ENCODE peak calls at places on chromosome 12, in five cellular contexts. A is HCT116, G is MM.1S, M is neural progenitor cell, R is PC-3. W is an unnamed sample.

GRCh38 chr12:116247377-116247776 is 30.1 kb downstream of the MED13L start:
- DNase-seq in A (no peak), G (no peak), M (no peak), R (no peak), W (no peak)

GRCh38 chr12:79514730-79515525 is 175.8 kb downstream of the PAWR start:
- DNase-seq in A (no peak), G (no peak), M (no peak), R (no peak), W (no peak)

GRCh38 chr12:3148366-3149000 is 71.3 kb downstream of the TSPAN9 start:
- DNase-seq in A (no peak), G (no peak), M (no peak), R (no peak), W (no peak)

GRCh38 chr12:115771065-115771464 is 506.4 kb downstream of the MED13L start:
- DNase-seq in A (peak; percentile 13), G (no peak), M (peak; percentile 44), R (peak; percentile 47), W (no peak)

GRCh38 chr12:5796171-5797091 is 148.6 kb downstream of the ANO2 start:
- DNase-seq in A (no peak), G (no peak), M (peak; percentile 83), R (peak; percentile 22), W (peak; percentile 30)

GRCh38 chr12:60191676-60192359 is 596.0 kb downstream of the SLC16A7 start:
- DNase-seq in A (no peak), G (no peak), M (no peak), R (peak; percentile 55), W (no peak)

GRCh38 chr12:9163392-9163791 is 44.8 kb downstream of the PZP start:
- DNase-seq in A (no peak), G (no peak), M (no peak), R (no peak), W (no peak)

GRCh38 chr12:11651785-11652184 is 2.3 kb downstream of the ETV6 start:
- DNase-seq in A (no peak), G (no peak), M (no peak), R (peak; percentile 18), W (peak; percentile 39)

GRCh38 chr12:26741828-26742227 is 91.2 kb downstream of the ITPR2 start:
- DNase-seq in A (no peak), G (no peak), M (no peak), R (no peak), W (no peak)

GRCh38 chr12:62562892-62563291 is 96.3 kb downstream of the MON2 start:
- DNase-seq in A (no peak), G (no peak), M (no peak), R (no peak), W (no peak)

GRCh38 chr12:126617312-126617711 is 1552.1 kb downstream of the AACS start:
- DNase-seq in A (no peak), G (peak; percentile 7), M (peak; percentile 39), R (peak; percentile 53), W (no peak)

GRCh38 chr12:104809706-104810385 is 148.2 kb downstream of the SLC41A2 start:
- DNase-seq in A (no peak), G (no peak), M (no peak), R (no peak), W (peak; percentile 45)

GRCh38 chr12:12924169-12924568 is 27.8 kb downstream of the GPRC5D start:
- DNase-seq in A (no peak), G (no peak), M (no peak), R (no peak), W (no peak)

GRCh38 chr12:12922978-12923377 is 29.0 kb downstream of the GPRC5D start:
- DNase-seq in A (no peak), G (no peak), M (no peak), R (no peak), W (no peak)

GRCh38 chr12:12926571-12927071 is 25.3 kb downstream of the GPRC5D start:
- DNase-seq in A (no peak), G (no peak), M (no peak), R (no peak), W (no peak)

GRCh38 chr12:12927211-12928079 is 24.5 kb downstream of the GPRC5D start:
- DNase-seq in A (peak; percentile 90), G (no peak), M (no peak), R (no peak), W (no peak)

DNA sequence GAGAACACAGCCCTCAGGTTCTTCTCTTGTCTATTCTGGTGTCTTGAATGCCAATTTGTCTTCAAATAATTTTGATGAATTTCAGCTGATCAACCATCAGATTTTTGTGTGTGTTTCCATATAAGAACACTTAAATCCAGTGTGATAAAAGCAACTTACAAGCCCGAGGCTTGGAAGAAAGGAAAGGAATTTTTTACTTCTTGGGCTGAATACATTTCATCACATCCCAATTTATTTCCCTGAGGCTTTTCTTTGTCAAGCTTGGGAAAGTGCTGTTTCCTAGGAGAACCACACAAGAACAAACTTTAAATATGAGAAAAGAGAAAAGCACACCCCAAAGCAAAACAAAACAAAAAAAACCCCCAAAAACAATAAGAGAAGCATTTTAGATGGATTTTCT is 26.6 kb downstream of the GPRC5D start:
- DNase-seq in A (no peak), G (no peak), M (no peak), R (no peak), W (no peak)
- H3K4me2 ChIP-seq in A (no peak overlapping the region), G (no peak overlapping the region), M (no peak overlapping the region), R (no peak overlapping the region), W (no peak overlapping the region)

DNA sequence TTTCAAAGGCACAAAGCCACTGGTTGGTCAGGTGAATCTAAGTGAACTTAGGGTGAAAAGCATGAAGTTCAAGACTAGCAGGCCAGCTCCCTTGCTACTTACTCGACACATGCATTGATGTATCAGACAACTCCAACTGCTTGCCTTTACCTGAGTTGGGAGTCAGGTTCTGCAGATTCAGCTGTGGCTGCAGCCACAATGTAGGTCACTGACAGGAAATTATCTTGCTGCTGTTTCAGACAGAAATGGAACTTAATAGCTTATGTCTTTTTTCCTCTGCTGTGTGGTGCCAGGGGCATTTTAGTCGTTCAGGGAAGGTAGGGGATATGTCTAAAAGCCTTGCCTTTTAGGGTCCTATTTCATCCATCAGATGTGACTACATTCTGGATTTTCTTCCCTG is 125.6 kb upstream of the RPH3A start:
- DNase-seq in A (no peak), G (peak; percentile 7), M (no peak), R (no peak), W (no peak)
- TF ChIP-seq EZH2phosphoT487 in A (no peak), G (no peak), M (no peak), R (no peak), W (no peak)

GRCh38 chr12:106240821-106241220 is 7.0 kb downstream of the CKAP4 start:
- DNase-seq in A (no peak), G (no peak), M (no peak), R (no peak), W (no peak)
- H3K79me2 ChIP-seq in A (peaks cover 23% of the 10 kb centered on the region), G (peaks cover 17% of the 10 kb centered on the region), M (peaks cover 43% of the 10 kb centered on the region), R (peaks cover 52% of the 10 kb centered on the region), W (peaks cover 4% of the 10 kb centered on the region)

GRCh38 chr12:91142184-91142583 is 30.9 kb upstream of the LUM start:
- DNase-seq in A (no peak), G (no peak), M (no peak), R (no peak), W (no peak)

GRCh38 chr12:91139264-91139663 is 28.0 kb upstream of the LUM start:
- DNase-seq in A (no peak), G (no peak), M (no peak), R (no peak), W (no peak)

GRCh38 chr12:91138337-91138905 is 27.1 kb upstream of the LUM start:
- DNase-seq in A (no peak), G (no peak), M (peak; percentile 14), R (no peak), W (no peak)

GRCh38 chr12:91139981-91140659 is 28.8 kb upstream of the LUM start:
- DNase-seq in A (no peak), G (no peak), M (no peak), R (peak; percentile 58), W (no peak)

DNA sequence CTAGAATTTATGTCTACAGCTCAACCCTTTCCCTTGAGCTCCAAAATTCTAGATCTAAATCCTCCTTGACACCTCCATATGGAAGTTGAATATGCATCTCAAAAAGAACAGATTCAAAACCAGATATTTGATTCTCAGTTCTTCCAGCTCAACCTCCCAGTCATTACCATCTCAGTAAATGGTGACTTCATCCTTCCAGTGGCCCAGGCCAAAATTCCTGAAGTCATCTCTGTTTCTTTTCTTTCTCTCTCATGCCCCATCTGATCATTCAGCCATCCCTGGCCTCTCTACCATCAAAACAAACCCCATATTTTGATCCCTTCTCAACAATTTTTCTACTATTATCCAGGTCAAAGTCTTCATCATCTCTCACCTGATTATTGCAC is 29.4 kb upstream of the LUM start:
- DNase-seq in A (no peak), G (no peak), M (no peak), R (peak; percentile 10), W (no peak)
- H3K4me2 ChIP-seq in A (no peak overlapping the region), G (no peak overlapping the region), M (no peak overlapping the region), R (no peak overlapping the region), W (no peak overlapping the region)

GRCh38 chr12:108782971-108783370 is 51.7 kb upstream of the CORO1C start:
- DNase-seq in A (no peak), G (no peak), M (no peak), R (no peak), W (no peak)

GRCh38 chr12:108778053-108778452 is 46.7 kb upstream of the CORO1C start:
- DNase-seq in A (no peak), G (no peak), M (no peak), R (no peak), W (no peak)

GRCh38 chr12:108777156-108777555 is 45.8 kb upstream of the CORO1C start:
- DNase-seq in A (no peak), G (no peak), M (peak; percentile 82), R (no peak), W (no peak)

GRCh38 chr12:108783446-108783845 is 52.1 kb upstream of the CORO1C start:
- DNase-seq in A (no peak), G (peak; percentile 77), M (no peak), R (no peak), W (no peak)

DNA sequence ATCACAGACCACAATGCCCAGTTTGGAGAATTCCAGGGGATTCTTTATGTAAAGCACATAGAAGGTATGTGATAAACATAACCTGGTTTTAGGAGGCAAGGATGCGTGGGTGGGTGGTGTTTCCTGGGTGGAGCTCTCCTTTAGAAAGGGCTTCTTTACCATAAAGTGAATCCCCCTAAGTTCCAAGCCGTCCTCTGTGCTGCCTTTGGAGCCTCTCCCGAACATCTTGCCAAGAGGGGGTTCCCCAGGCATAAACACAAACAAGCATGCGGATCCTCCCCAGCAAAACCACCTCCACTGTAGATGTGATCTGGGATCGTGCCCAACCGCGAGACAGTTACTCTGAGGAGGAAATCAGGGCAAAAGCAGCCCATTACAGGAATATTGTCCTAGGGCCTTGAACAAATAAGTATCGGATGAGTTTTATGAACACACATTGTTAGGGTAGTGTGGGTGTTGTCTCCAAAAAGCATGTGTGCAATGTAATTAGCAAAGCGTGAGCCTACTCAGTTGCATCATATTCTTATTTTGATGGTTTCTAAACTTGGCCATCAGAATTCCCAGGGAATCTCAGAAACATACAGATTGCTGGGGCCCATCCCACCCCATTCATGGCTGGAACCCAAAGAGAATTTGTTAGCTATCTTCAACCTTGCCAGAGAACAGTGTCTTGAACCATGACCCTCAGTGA is 48.8 kb upstream of the CORO1C start:
- DNase-seq in A (no peak), G (no peak), M (no peak), R (no peak), W (no peak)
- TF ChIP-seq EZH2phosphoT487 in A (no peak), G (no peak), M (no peak), R (no peak), W (no peak)